ENCODE peak calls at places on chromosomes 16 and 17, in four cellular contexts. S is ELF-1, D is amniotic stem cell, F is left ventricle myocardium superior. Z is an unnamed sample.

GRCh38 chr17:63419398-63419797 is 26.7 kb downstream of the CYB561 start:
- DNase-seq in S (no peak), D (no peak), F (no peak), Z (no peak)

GRCh38 chr17:17032131-17032692 is 10.0 kb upstream of the MPRIP start:
- DNase-seq in S (no peak), F (peak; percentile 81), D (peak; percentile 49), Z (no peak)

GRCh38 chr16:67165121-67166034 is 833 bp downstream of the HSF4 start:
- DNase-seq in S (peak; percentile 42), F (no peak), D (no peak), Z (no peak)

GRCh38 chr17:6442775-6443174 is 1.5 kb upstream of the PIMREG start:
- DNase-seq in S (no peak), F (no peak), D (no peak), Z (no peak)

GRCh38 chr16:88809068-88809675 is 2.6 kb downstream of the APRT start:
- DNase-seq in F (no peak), S (peak; percentile 55), D (no peak), Z (no peak)

GRCh38 chr17:27207073-27207511 is 86.8 kb upstream of the WSB1 start:
- DNase-seq in S (no peak), F (no peak), D (peak; percentile 32), Z (no peak)

GRCh38 chr17:19876524-19877161 is 8.9 kb upstream of the ULK2 start:
- DNase-seq in S (no peak), D (no peak), F (peak; percentile 73), Z (no peak)

GRCh38 chr16:85902366-85903155 is 3.6 kb downstream of the IRF8 start:
- DNase-seq in F (no peak), D (no peak), S (peak; percentile 53), Z (no peak)

GRCh38 chr16:55913717-55914116 is 38.5 kb upstream of the CES5A start:
- DNase-seq in S (no peak), D (no peak), F (no peak), Z (no peak)

GRCh38 chr17:6455321-6455705 is 11.1 kb downstream of the PIMREG start:
- DNase-seq in F (peak; percentile 52), S (peak; percentile 48), D (no peak), Z (peak; percentile 63)

GRCh38 chr16:31916056-31916488 is 42.5 kb downstream of the ZNF267 start:
- DNase-seq in S (no peak), D (no peak), F (no peak), Z (no peak)

GRCh38 chr16:14464796-14465195 is 165.3 kb downstream of the PARN start:
- DNase-seq in S (no peak), D (no peak), F (no peak), Z (no peak)

GRCh38 chr16:56911771-56912541 is 20.0 kb upstream of the HERPUD1 start:
- DNase-seq in F (peak; percentile 55), S (peak; percentile 68), D (no peak), Z (peak; percentile 46)

GRCh38 chr17:62051053-62051452 is 14.0 kb downstream of the MED13 start:
- DNase-seq in D (no peak), S (no peak), F (no peak), Z (no peak)

GRCh38 chr17:62739666-62740065 is 68.4 kb downstream of the MARCHF10 start:
- DNase-seq in S (no peak), D (no peak), F (no peak), Z (no peak)

GRCh38 chr17:7702776-7703175 is 2.2 kb upstream of the EFNB3 start:
- DNase-seq in S (no peak), F (no peak), D (no peak), Z (no peak)

GRCh38 chr17:62703776-62704380 is 76.4 kb downstream of the MRC2 start:
- DNase-seq in F (peak; percentile 86), D (peak; percentile 41), S (peak; percentile 79), Z (peak; percentile 86)

GRCh38 chr17:20996724-20997615 is 45.8 kb downstream of the USP22 start:
- DNase-seq in S (no peak), D (no peak), F (no peak), Z (no peak)

GRCh38 chr17:31596382-31597323 is 205.2 kb downstream of the RAB11FIP4 start:
- DNase-seq in F (peak; percentile 86), S (peak; percentile 88), D (peak; percentile 95), Z (peak; percentile 73)

GRCh38 chr16:15502041-15502725 is 67.8 kb downstream of the BMERB1 start:
- DNase-seq in F (no peak), S (peak; percentile 59), D (peak; percentile 85), Z (peak; percentile 46)

GRCh38 chr17:64443086-64443760 is 5.7 kb upstream of the MILR1 start:
- DNase-seq in F (no peak), D (no peak), S (no peak), Z (no peak)